ENCODE peak calls at places on chromosomes 7 and 10, in eight cellular contexts. R is Peyer's patch, X is transverse colon, Y is testis, T is body of pancreas, C is sigmoid colon, L is stomach, S is esophagus squamous epithelium. D is an unnamed sample.

GRCh38 chr10:131141645-131142445 is 169.7 kb downstream of the TCERG1L start:
- DNase-seq in L (no peak), C (no peak), Y (no peak), T (no peak), S (no peak), R (no peak), X (no peak), D (peak; percentile 58)

GRCh38 chr7:16293669-16294425 is 127.5 kb downstream of the CRPPA start:
- DNase-seq in S (no peak), Y (no peak), T (no peak), X (no peak), R (no peak), L (no peak), C (no peak), D (no peak)

GRCh38 chr10:96513686-96514551 is at the start of gene TLL2:
- DNase-seq in C (peak; percentile 94), S (peak; percentile 18), R (peak; percentile 74), L (peak; percentile 90), X (peak; percentile 87), Y (peak; percentile 88), T (peak; percentile 87), D (peak; percentile 93)

GRCh38 chr10:96410296-96410695 is 51.5 kb upstream of the OPALIN start:
- DNase-seq in Y (no peak), C (peak; percentile 42), T (no peak), L (no peak), S (no peak), R (no peak), X (no peak), D (no peak)

GRCh38 chr7:42342381-42342780 is 105.4 kb upstream of the GLI3 start:
- DNase-seq in Y (no peak), L (no peak), X (no peak), T (no peak), C (no peak), S (no peak), R (no peak), D (no peak)

GRCh38 chr7:108014747-108015682 is 12.1 kb upstream of the LAMB1 start:
- DNase-seq in Y (no peak), S (no peak), C (no peak), L (no peak), T (no peak), X (no peak), R (no peak), D (no peak)

GRCh38 chr7:79293655-79294142 is 159.8 kb downstream of the MAGI2 start:
- DNase-seq in T (no peak), X (peak; percentile 40), Y (no peak), C (no peak), S (no peak), L (peak; percentile 60), R (no peak), D (no peak)

GRCh38 chr7:126840869-126841268 is 411.9 kb downstream of the GRM8 start:
- DNase-seq in Y (no peak), L (no peak), X (no peak), C (no peak), R (no peak), S (no peak), T (no peak), D (no peak)

GRCh38 chr10:132061030-132061429 is 4.7 kb upstream of the JAKMIP3 start:
- DNase-seq in X (no peak), C (no peak), Y (no peak), R (no peak), L (peak; percentile 4), T (no peak), S (no peak), D (no peak)

GRCh38 chr7:131149840-131150239 is 177.8 kb upstream of the MKLN1 start:
- DNase-seq in X (no peak), S (no peak), L (no peak), Y (peak; percentile 20), R (no peak), C (no peak), T (no peak), D (no peak)

GRCh38 chr7:140176271-140176701 is 497 bp downstream of the KDM7A start:
- DNase-seq in X (no peak), R (no peak), L (peak; percentile 27), Y (no peak), T (no peak), S (no peak), C (no peak), D (no peak)

GRCh38 chr10:126001579-126001978 is 105.2 kb downstream of the FANK1 start:
- DNase-seq in C (no peak), Y (no peak), X (no peak), R (no peak), T (peak; percentile 34), L (no peak), S (no peak), D (no peak)

GRCh38 chr7:45180084-45180986 is 22.7 kb downstream of the RAMP3 start:
- DNase-seq in X (no peak), L (no peak), Y (no peak), C (peak; percentile 48), S (no peak), R (no peak), T (peak; percentile 3), D (peak; percentile 58)

GRCh38 chr7:105876964-105877601 is 684 bp upstream of the ATXN7L1 start:
- DNase-seq in S (no peak), T (peak; percentile 54), Y (peak; percentile 44), R (no peak), L (peak; percentile 52), C (peak; percentile 80), X (peak; percentile 78), D (peak; percentile 82)

GRCh38 chr10:45373003-45373782 is 823 bp upstream of the ALOX5 start:
- DNase-seq in T (no peak), S (no peak), Y (peak; percentile 27), L (no peak), X (peak; percentile 46), R (peak; percentile 61), C (no peak), D (peak; percentile 89)

GRCh38 chr10:124185074-124185473 is 91.7 kb upstream of the CHST15 start:
- DNase-seq in R (no peak), S (no peak), T (no peak), C (no peak), X (no peak), Y (no peak), L (no peak), D (no peak)

GRCh38 chr7:112986256-112987031 is 100.2 kb downstream of the GPR85 start:
- DNase-seq in S (no peak), T (no peak), C (no peak), X (no peak), L (no peak), Y (no peak), R (no peak), D (no peak)

GRCh38 chr10:49679480-49679893 is at the start of gene C10orf53:
- DNase-seq in Y (peak; percentile 67), X (no peak), L (no peak), C (no peak), R (no peak), S (no peak), T (peak; percentile 45), D (no peak)

GRCh38 chr7:111735661-111736323 is 173.5 kb upstream of the IMMP2L start:
- DNase-seq in Y (peak; percentile 84), C (no peak), L (peak; percentile 47), X (peak; percentile 50), R (peak; percentile 44), S (no peak), T (peak; percentile 59), D (no peak)

DNA sequence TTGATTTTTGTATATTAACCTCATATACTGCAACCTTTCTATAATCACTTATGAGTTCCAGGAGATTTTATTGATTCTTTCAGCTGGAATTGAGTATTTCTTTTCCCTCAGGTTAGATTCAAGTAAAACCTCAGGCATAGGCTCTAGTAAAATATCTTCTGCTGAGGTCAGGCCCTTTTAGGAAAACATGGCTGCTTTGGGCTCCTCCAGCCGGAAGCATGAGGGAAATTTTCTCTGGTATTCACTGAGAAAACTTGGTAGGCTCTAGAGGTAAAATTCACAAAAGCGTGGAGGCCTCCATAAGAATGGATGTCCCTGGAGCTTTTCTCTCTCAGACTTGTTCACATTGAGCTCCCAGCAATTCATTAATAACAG is 56.7 kb downstream of the AKR1E2 start:
- DNase-seq in S (no peak), Y (no peak), T (no peak), C (no peak), L (no peak), R (no peak), X (no peak), D (no peak)
- H3K36me3 ChIP-seq in S (no peaks in the 10 kb centered on the region), Y (no peaks in the 10 kb centered on the region), T (no peaks in the 10 kb centered on the region), C (no peaks in the 10 kb centered on the region), L (no peaks in the 10 kb centered on the region), R (no peaks in the 10 kb centered on the region), X (no peaks in the 10 kb centered on the region), D (no peaks in the 10 kb centered on the region)

GRCh38 chr7:13028036-13028730 is 340.8 kb downstream of the ARL4A start:
- DNase-seq in R (no peak), Y (no peak), X (no peak), C (no peak), T (no peak), L (no peak), S (no peak), D (no peak)

GRCh38 chr7:13034693-13035092 is 347.3 kb downstream of the ARL4A start:
- DNase-seq in T (no peak), X (no peak), L (no peak), R (no peak), C (no peak), S (no peak), Y (no peak), D (no peak)

GRCh38 chr7:13032524-13032923 is 345.1 kb downstream of the ARL4A start:
- DNase-seq in C (no peak), X (no peak), L (no peak), Y (no peak), S (no peak), T (no peak), R (no peak), D (no peak)

GRCh38 chr7:13028731-13029099 is 341.3 kb downstream of the ARL4A start:
- DNase-seq in T (no peak), Y (no peak), L (no peak), C (no peak), X (no peak), S (no peak), R (no peak), D (no peak)

DNA sequence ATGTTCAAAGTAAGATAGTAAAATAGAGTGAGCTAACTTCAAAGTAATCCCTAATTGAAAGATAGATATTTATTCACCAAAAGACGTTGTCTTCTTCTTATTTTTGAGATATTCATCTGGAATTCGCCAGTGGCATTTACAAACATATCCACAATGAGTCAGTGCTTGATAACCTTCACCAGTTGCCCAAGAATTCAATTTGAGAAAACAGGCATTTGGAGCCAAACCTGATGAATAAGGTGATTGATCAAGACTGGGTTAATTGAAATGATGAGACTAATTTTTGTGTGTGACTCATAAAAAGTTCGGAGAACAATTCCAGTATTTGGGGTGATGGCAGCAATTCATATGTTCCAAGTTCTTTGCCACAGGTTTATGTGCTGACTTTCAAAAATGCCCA is 344.0 kb downstream of the ARL4A start:
- DNase-seq in R (no peak), L (no peak), T (no peak), S (no peak), C (no peak), X (no peak), Y (no peak), D (no peak)
- TF ChIP-seq POLR2A in R (no peak), L (no peak), T (no peak), S (no peak), C (no peak), X (no peak), Y (no peak), D (no peak)

GRCh38 chr7:100023526-100023925 is 8.1 kb downstream of the ZKSCAN1 start:
- DNase-seq in Y (no peak), L (no peak), T (no peak), R (no peak), S (no peak), C (no peak), X (no peak), D (no peak)
- H3K36me3 ChIP-seq in Y (no peaks in the 10 kb centered on the region), L (peaks cover 40% of the 10 kb centered on the region), T (peaks cover 26% of the 10 kb centered on the region), R (no peaks in the 10 kb centered on the region), S (peaks cover 33% of the 10 kb centered on the region), C (peaks cover 18% of the 10 kb centered on the region), X (peaks cover 3% of the 10 kb centered on the region), D (peaks cover 86% of the 10 kb centered on the region)

GRCh38 chr10:102643346-102644065 is 773 bp upstream of the TRIM8 start:
- DNase-seq in C (peak; percentile 89), L (peak; percentile 65), Y (peak; percentile 62), S (no peak), T (peak; percentile 68), R (peak; percentile 43), X (peak; percentile 67), D (peak; percentile 89)
- TF ChIP-seq POLR2A in C (peak; percentile 64), L (no peak), Y (no peak), S (peak; percentile 87), T (peak; percentile 68), R (no peak), X (no peak), D (no peak)

D was measured in spleen.